ENCODE peak calls at places on chromosome 13, in five cellular contexts. One of them, this sample, is unnamed.

GRCh38 chr13:99977334-99977911 is 4.2 kb upstream of the ZIC2 start:
- DNase-seq in H1: no peak
- DNase-seq in HepG2: peak; percentile 30
- DNase-seq in A549: no peak
- DNase-seq in K562: no peak
- DNase-seq in this sample: no peak

GRCh38 chr13:25286308-25286968 is 850 bp downstream of the MTMR6 start:
- DNase-seq in K562: no peak
- DNase-seq in HepG2: peak; percentile 24
- DNase-seq in A549: no peak
- DNase-seq in H1: no peak
- DNase-seq in this sample: peak; percentile 66

GRCh38 chr13:80040219-80040976 is 300.5 kb downstream of the SPRY2 start:
- DNase-seq in HepG2: no peak
- DNase-seq in K562: no peak
- DNase-seq in H1: no peak
- DNase-seq in A549: peak; percentile 39
- DNase-seq in this sample: peak; percentile 91

GRCh38 chr13:30618186-30618937 is 642 bp downstream of the USPL1 start:
- DNase-seq in A549: no peak
- DNase-seq in H1: no peak
- DNase-seq in K562: peak; percentile 6
- DNase-seq in HepG2: peak; percentile 4
- DNase-seq in this sample: peak; percentile 48

GRCh38 chr13:43244482-43244881 is 221.1 kb downstream of the DNAJC15 start:
- DNase-seq in HepG2: no peak
- DNase-seq in A549: no peak
- DNase-seq in H1: no peak
- DNase-seq in K562: no peak
- DNase-seq in this sample: no peak

GRCh38 chr13:28754698-28755545 is 36.2 kb upstream of the SLC46A3 start:
- DNase-seq in A549: no peak
- DNase-seq in HepG2: peak; percentile 11
- DNase-seq in K562: peak; percentile 28
- DNase-seq in H1: no peak
- DNase-seq in this sample: peak; percentile 59

GRCh38 chr13:99690426-99691189 is 189.3 kb downstream of the TM9SF2 start:
- DNase-seq in A549: no peak
- DNase-seq in HepG2: no peak
- DNase-seq in H1: no peak
- DNase-seq in K562: no peak
- DNase-seq in this sample: no peak

GRCh38 chr13:112873851-112874750 is 94.9 kb upstream of the MCF2L start:
- DNase-seq in HepG2: peak; percentile 67
- DNase-seq in H1: peak; percentile 33
- DNase-seq in A549: peak; percentile 67
- DNase-seq in K562: peak; percentile 75
- DNase-seq in this sample: peak; percentile 61

DNA sequence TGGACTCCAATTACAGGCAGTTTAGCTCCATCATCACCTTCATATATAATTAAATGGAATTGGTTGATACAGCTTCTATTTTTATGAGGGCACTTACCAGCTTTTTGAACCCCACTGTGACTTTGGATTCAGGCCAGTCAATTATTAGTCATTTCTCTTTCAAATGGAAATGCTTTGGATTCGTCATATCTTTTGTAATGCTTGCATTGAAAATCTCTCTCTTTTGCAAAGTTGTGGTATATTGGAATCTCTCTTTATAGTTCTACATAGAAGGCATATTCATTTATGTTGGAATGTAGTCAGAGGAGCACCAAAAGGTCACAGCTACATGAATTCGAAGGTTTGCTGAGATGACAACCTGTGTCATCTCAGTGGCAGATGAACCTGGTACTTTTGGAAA is 1074.3 kb upstream of the SLC10A2 start:
- DNase-seq in K562: no peak
- DNase-seq in H1: no peak
- DNase-seq in HepG2: no peak
- DNase-seq in A549: no peak
- DNase-seq in this sample: peak; percentile 18
- H3K4me1 ChIP-seq in K562: no peaks in the 10 kb centered on the region
- H3K4me1 ChIP-seq in H1: peaks cover 2% of the 10 kb centered on the region
- H3K4me1 ChIP-seq in HepG2: no peaks in the 10 kb centered on the region
- H3K4me1 ChIP-seq in A549: no peaks in the 10 kb centered on the region
- H3K4me1 ChIP-seq in this sample: no peaks in the 10 kb centered on the region

DNA sequence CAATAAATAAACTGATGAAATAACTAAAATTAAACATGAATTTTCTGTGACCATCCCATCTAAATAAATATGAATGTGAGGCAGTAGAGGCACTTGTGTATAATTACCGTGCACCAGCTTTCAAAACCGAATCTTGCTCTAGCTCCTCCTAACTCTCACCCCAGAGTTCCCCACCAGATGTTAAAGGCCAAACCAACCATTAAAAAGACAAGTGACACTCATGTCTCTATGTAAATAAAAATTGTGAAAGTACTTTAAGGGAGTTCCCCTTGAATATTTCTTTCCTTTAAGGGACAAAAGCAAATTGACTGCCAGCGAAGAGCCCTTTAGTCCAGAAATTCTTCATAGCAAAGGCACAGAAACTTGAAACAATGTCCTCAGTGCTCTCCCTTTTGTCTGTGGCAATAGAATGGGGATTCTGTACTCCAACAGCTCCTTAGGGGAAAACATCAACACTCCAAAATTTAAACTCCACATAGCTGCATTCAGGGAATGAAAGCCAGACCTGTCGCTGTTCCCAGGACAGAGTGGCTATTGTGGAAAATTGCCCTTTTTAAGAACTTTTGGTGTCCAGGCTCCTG is 101.7 kb upstream of the SOX21 start:
- DNase-seq in H1: no peak
- DNase-seq in A549: no peak
- DNase-seq in HepG2: no peak
- DNase-seq in K562: no peak
- DNase-seq in this sample: no peak
- TF ChIP-seq JUN in H1: no peak
- TF ChIP-seq JUN in A549: no peak
- TF ChIP-seq JUN in HepG2: no peak
- TF ChIP-seq JUN in K562: no peak
- TF ChIP-seq JUN in this sample: no peak

GRCh38 chr13:110320645-110321044 is 13.6 kb downstream of the COL4A2 start:
- DNase-seq in H1: no peak
- DNase-seq in K562: no peak
- DNase-seq in HepG2: no peak
- DNase-seq in A549: no peak
- DNase-seq in this sample: no peak
- H3K4me1 ChIP-seq in H1: no peaks in the 10 kb centered on the region
- H3K4me1 ChIP-seq in K562: no peaks in the 10 kb centered on the region
- H3K4me1 ChIP-seq in HepG2: no peaks in the 10 kb centered on the region
- H3K4me1 ChIP-seq in A549: peaks cover 62% of the 10 kb centered on the region
- H3K4me1 ChIP-seq in this sample: peaks cover 42% of the 10 kb centered on the region

GRCh38 chr13:114106526-114106925 is 25.9 kb downstream of the RASA3 start:
- DNase-seq in H1: no peak
- DNase-seq in HepG2: no peak
- DNase-seq in A549: no peak
- DNase-seq in K562: no peak
- DNase-seq in this sample: no peak
- TF ChIP-seq JUN in H1: no peak
- TF ChIP-seq JUN in HepG2: no peak
- TF ChIP-seq JUN in A549: no peak
- TF ChIP-seq JUN in K562: no peak
- TF ChIP-seq JUN in this sample: no peak